ENCODE peak calls at places on chromosomes 5 and 9, in five cellular contexts. K is left lung, Y is ovary, H is endothelial cell, Z is tibial nerve. Q is an unnamed sample.

GRCh38 chr5:164356790-164357189 is 851.4 kb downstream of the MAT2B start:
- DNase-seq in K (no peak), Y (no peak), H (no peak), Z (no peak), Q (no peak)

GRCh38 chr5:60010328-60010727 is 116.8 kb upstream of the PDE4D start:
- DNase-seq in K (no peak), Y (no peak), H (no peak), Z (no peak), Q (no peak)

GRCh38 chr5:77358566-77359205 is 133.4 kb downstream of the WDR41 start:
- DNase-seq in K (no peak), Y (peak), H (no peak), Z (no peak), Q (no peak)

GRCh38 chr5:143376911-143377838 is 26.3 kb downstream of the NR3C1 start:
- DNase-seq in K (no peak), Y (no peak), H (no peak), Z (no peak), Q (no peak)

GRCh38 chr5:1110930-1111726 is 735 bp downstream of the SLC12A7 start:
- DNase-seq in K (peak), Y (peak), H (peak), Z (no peak), Q (peak)

GRCh38 chr5:127562252-127562651 is 44.8 kb downstream of the PRRC1 start:
- DNase-seq in K (no peak), Y (no peak), H (peak), Z (no peak), Q (no peak)

GRCh38 chr5:19777363-19777762 is 210.6 kb downstream of the CDH18 start:
- DNase-seq in K (no peak), Y (no peak), H (no peak), Z (no peak), Q (no peak)

GRCh38 chr5:143642791-143643190 is 169.2 kb upstream of the HMHB1 start:
- DNase-seq in K (no peak), Y (no peak), H (no peak), Z (no peak), Q (no peak)

GRCh38 chr9:88028338-88028737 is 54.0 kb upstream of the CDK20 start:
- DNase-seq in K (no peak), Y (no peak), H (no peak), Z (no peak), Q (no peak)

GRCh38 chr5:9589049-9589835 is 40.9 kb downstream of the TAS2R1 start:
- DNase-seq in K (no peak), Y (no peak), H (no peak), Z (no peak), Q (no peak)

GRCh38 chr5:5659066-5659465 is 236.6 kb downstream of the ICE1 start:
- DNase-seq in K (no peak), Y (no peak), H (no peak), Z (no peak), Q (no peak)

GRCh38 chr9:136133191-136133958 is 14.7 kb upstream of the TMEM250 start:
- DNase-seq in K (no peak), Y (peak), H (peak), Z (no peak), Q (peak)

GRCh38 chr5:140113180-140113698 is 670 bp upstream of the PURA start:
- DNase-seq in K (peak), Y (peak), H (peak), Z (no peak), Q (peak)

GRCh38 chr5:113336975-113337374 is 97.8 kb downstream of the TSSK1B start:
- DNase-seq in K (no peak), Y (no peak), H (peak), Z (no peak), Q (peak)

GRCh38 chr5:139481122-139481533 is 1.4 kb downstream of the STING1 start:
- DNase-seq in K (peak), Y (peak), H (no peak), Z (no peak), Q (peak)

GRCh38 chr5:31563216-31563615 is 31.1 kb downstream of the C5orf22 start:
- DNase-seq in K (no peak), Y (no peak), H (no peak), Z (no peak), Q (no peak)

GRCh38 chr9:83066771-83067170 is 3.8 kb upstream of the RASEF start:
- DNase-seq in K (no peak), Y (no peak), H (no peak), Z (no peak), Q (no peak)

GRCh38 chr9:126690431-126691051 is 76.8 kb downstream of the LMX1B start:
- DNase-seq in K (no peak), Y (no peak), H (peak), Z (no peak), Q (peak)

GRCh38 chr5:163478126-163478981 is 17.9 kb downstream of the HMMR start:
- DNase-seq in K (no peak), Y (no peak), H (no peak), Z (no peak), Q (no peak)

GRCh38 chr9:78424299-78424698 is 127.4 kb downstream of the PSAT1 start:
- DNase-seq in K (no peak), Y (no peak), H (no peak), Z (no peak), Q (no peak)

GRCh38 chr5:154478224-154478565 is at the start of gene HAND1:
- DNase-seq in K (no peak), Y (peak), H (peak), Z (no peak), Q (no peak)

GRCh38 chr5:177403826-177404640 is 3.6 kb upstream of the PFN3 start:
- DNase-seq in K (peak), Y (peak), H (peak), Z (peak), Q (peak)

GRCh38 chr5:149153751-149154610 is 12.7 kb downstream of the ABLIM3 start:
- DNase-seq in K (peak), Y (no peak), H (no peak), Z (no peak), Q (no peak)

GRCh38 chr5:174816858-174817257 is 92.5 kb downstream of the MSX2 start:
- DNase-seq in K (no peak), Y (no peak), H (no peak), Z (no peak), Q (no peak)

GRCh38 chr5:14266686-14267085 is 123.5 kb downstream of the TRIO start:
- DNase-seq in K (no peak), Y (no peak), H (no peak), Z (no peak), Q (no peak)

GRCh38 chr9:103355000-103355399 is 359.9 kb downstream of the CYLC2 start:
- DNase-seq in K (no peak), Y (no peak), H (no peak), Z (no peak), Q (no peak)

GRCh38 chr5:66854429-66854828 is 258.2 kb downstream of the MAST4 start:
- DNase-seq in K (no peak), Y (no peak), H (no peak), Z (no peak), Q (no peak)

DNA sequence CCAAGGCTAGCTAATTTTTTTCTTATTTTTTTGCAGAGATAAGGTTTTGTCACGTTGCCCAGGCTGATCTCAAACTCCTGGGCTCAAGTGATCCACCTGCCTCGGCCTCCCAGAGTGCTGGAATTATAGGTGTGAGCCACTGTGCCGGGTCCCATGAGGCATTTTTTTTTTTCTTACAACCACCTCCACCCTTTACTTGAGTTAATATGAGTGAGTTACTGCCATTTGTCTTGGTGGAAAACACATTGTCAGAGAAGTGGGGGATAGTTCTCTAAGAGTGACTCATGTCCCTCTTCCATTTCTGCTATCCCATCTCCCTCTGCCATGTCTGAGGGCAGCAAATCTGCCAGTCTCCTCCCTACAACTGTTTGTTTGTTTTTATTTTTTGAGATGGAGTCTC is 163.4 kb upstream of the CLINT1 start:
- DNase-seq in K (no peak), Y (no peak), H (no peak), Z (no peak), Q (no peak)
- TF ChIP-seq CTCF in K (no peak), Y (no peak), H (no peak), Z (no peak), Q (no peak)

GRCh38 chr9:95182854-95183563 is 134.5 kb downstream of the FANCC start:
- DNase-seq in K (no peak), Y (no peak), H (peak), Z (no peak), Q (no peak)
- TF ChIP-seq CTCF in K (no peak), Y (no peak), H (peak), Z (peak), Q (no peak)

DNA sequence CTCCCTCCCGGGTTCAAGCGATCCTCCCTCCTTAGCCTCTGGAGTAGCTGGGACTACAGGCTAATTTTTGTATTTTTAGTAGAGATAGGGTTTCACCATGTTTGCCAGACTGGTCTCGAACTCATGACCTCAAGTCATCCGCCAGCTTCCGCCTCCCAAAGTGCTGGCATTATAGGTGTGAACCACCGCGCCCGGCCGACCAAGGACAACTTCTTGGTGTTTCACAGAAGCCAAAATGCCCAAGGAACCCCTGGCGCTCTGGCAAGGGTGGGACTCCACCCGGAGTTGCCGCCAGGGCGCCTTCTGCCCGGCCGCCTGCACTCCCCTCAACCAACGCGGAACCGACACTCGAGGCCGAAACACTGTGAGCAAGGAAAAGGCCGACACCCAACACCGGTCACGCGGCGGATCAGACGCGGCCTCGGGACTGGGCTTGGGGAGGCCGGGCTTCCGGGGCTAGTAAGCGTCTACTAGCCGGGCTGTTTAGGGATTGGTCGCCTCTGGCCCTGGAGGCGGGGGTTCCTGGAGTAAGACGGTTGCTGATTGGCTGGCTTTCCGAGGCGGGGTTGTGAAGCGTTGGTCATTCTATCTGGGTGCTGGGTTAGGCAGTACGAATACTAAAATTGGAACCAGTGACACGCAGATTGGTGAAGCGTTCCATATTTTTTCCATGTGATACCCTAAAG is 7.7 kb upstream of the CFAP157 start:
- DNase-seq in K (peak), Y (peak), H (peak), Z (peak), Q (peak)
- TF ChIP-seq CTCF in K (peak), Y (no peak), H (no peak), Z (peak), Q (no peak)

DNA sequence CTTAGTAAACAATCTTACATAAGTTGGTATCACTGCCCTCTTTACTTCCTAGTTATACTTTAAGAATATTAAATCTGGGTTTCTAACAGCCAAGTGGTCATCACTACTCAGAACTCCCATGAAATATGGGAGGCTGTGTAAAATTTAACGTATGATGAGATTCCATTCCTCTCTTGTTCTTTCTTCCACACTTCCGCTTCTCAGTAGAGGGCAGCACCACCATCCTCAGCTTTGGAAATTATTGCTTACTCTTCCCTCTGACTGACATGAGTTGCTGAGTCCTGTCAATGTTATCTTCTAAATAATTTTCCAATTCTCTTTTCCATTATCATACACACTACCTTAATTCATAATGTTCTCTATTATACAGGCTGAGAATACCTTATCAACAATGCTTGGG is 194.0 kb downstream of the RFX3 start:
- DNase-seq in K (no peak), Y (no peak), H (no peak), Z (no peak), Q (peak)
- TF ChIP-seq CTCF in K (no peak), Y (no peak), H (no peak), Z (no peak), Q (peak)

GRCh38 chr9:27528886-27529315 is 713 bp downstream of the MOB3B start:
- DNase-seq in K (peak), Y (peak), H (peak), Z (peak), Q (peak)
- TF ChIP-seq CTCF in K (no peak), Y (no peak), H (no peak), Z (no peak), Q (no peak)

DNA sequence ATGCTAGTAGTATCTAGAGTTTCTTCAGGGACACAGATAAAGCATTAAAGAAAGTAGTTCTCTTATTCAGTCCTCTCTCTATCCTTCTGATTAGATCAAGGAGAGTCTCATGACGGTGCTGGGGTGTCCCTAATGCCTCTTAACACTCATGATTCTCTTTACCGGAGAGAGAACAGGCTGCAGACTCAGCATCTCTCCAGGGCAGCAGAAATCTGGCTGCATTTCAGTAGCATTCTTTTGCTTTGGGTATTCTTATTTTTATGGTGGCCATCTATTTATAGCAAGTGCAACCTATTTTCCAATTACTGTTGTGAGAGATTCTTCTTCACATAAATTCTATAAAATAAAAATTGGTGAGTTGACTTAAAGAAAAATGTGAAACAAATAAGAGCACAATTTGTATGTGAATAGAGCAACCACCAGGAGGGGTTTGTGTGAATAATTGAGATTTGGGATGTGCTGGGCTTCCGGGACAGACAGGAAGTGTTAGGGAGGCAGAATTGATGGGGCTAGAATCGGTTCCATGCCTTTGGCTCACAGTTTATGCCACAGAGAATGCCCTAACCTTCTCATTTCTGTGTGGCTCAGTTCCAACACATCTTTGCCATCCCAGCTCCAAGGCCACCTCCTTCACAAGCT is 23.8 kb upstream of the BOD1 start:
- DNase-seq in K (no peak), Y (no peak), H (no peak), Z (no peak), Q (no peak)
- TF ChIP-seq CTCF in K (no peak), Y (no peak), H (no peak), Z (no peak), Q (no peak)

DNA sequence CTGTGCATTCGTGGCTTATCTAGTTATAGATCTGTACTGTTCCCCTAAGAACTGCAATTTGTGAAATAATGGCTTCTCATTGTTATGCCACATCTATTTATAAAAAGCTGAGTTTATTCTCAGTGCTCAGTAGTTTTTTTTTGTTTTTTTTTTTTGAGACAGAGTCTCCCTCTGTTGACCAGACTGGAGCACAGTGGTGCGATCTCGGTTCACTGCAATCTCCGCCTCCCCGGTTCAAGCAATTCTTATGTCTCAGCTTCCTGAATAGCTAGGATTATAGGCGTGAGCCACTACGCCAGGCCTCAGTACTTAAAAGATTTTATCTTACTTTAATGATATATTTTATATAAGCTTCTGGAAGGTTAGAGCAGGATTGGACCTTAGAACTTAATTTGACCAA is 19.0 kb downstream of the SEC61B start:
- DNase-seq in K (no peak), Y (no peak), H (no peak), Z (no peak), Q (no peak)
- TF ChIP-seq CTCF in K (no peak), Y (no peak), H (no peak), Z (no peak), Q (no peak)

DNA sequence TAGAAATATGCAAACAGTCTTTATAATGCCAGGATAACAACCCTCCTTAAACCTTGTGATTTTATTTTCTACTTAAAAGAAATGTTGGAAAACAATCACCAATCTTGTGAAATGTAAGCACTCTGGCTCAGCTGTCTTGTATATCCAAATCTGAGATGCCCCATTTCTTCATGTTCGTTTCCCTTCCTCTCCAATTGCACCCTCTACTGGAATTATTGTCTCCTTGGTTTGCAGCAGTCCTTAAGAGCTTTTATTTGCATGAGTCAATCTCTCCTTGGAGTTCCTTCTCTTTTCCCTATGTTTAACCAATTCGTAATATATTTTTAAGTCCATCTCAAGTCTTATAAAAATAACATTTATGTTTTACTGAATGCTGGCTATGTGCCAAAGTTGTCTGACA is 362.0 kb upstream of the CDH10 start:
- DNase-seq in K (no peak), Y (no peak), H (peak), Z (no peak), Q (no peak)
- TF ChIP-seq CTCF in K (no peak), Y (no peak), H (no peak), Z (no peak), Q (no peak)

GRCh38 chr5:81898403-81898802 is 73.4 kb upstream of the ATG10 start:
- DNase-seq in K (no peak), Y (no peak), H (no peak), Z (no peak), Q (no peak)

GRCh38 chr5:81904861-81905260 is 67.0 kb upstream of the ATG10 start:
- DNase-seq in K (no peak), Y (no peak), H (no peak), Z (no peak), Q (no peak)

GRCh38 chr5:81899123-81899522 is 72.7 kb upstream of the ATG10 start:
- DNase-seq in K (no peak), Y (no peak), H (no peak), Z (no peak), Q (no peak)

GRCh38 chr5:81904166-81904565 is 67.7 kb upstream of the ATG10 start:
- DNase-seq in K (no peak), Y (no peak), H (no peak), Z (no peak), Q (no peak)

GRCh38 chr5:81901539-81901938 is 70.3 kb upstream of the ATG10 start:
- DNase-seq in K (no peak), Y (no peak), H (no peak), Z (no peak), Q (no peak)
- TF ChIP-seq CTCF in K (no peak), Y (no peak), H (no peak), Z (no peak), Q (no peak)